ENCODE peak calls at places on chromosomes 2 and 18, in five cellular contexts. D is substantia nigra, G is left ventricle myocardium inferior, C is mesendoderm, S is heart right ventricle. F is an unnamed sample.

GRCh38 chr2:234544659-234545611 is 48.1 kb upstream of the ARL4C start:
- DNase-seq in D (peak), G (peak), C (peak), S (peak), F (peak)

GRCh38 chr2:1907849-1908533 is 163.7 kb upstream of the PXDN start:
- DNase-seq in D (no peak), G (no peak), C (no peak), S (no peak), F (no peak)

GRCh38 chr2:105879106-105879797 is 134.5 kb downstream of the NCK2 start:
- DNase-seq in D (no peak), G (no peak), C (no peak), S (no peak), F (no peak)

GRCh38 chr18:6284300-6284699 is 130.4 kb downstream of the L3MBTL4 start:
- DNase-seq in D (no peak), G (no peak), C (no peak), S (no peak), F (no peak)

GRCh38 chr2:102141915-102142828 is at the start of gene IL1R1:
- DNase-seq in D (no peak), G (peak), C (peak), S (peak), F (no peak)

GRCh38 chr2:97740590-97741182 is 27.3 kb downstream of the ZAP70 start:
- DNase-seq in D (peak), G (peak), C (peak), S (peak), F (no peak)

GRCh38 chr2:109066917-109067828 is 61.8 kb upstream of the SH3RF3 start:
- DNase-seq in D (no peak), G (no peak), C (peak), S (no peak), F (no peak)

GRCh38 chr2:223674998-223675609 is 72.9 kb upstream of the SCG2 start:
- DNase-seq in D (no peak), G (no peak), C (no peak), S (no peak), F (no peak)

GRCh38 chr18:70491734-70492348 is 203.0 kb downstream of the SOCS6 start:
- DNase-seq in D (peak), G (no peak), C (peak), S (no peak), F (peak)

GRCh38 chr18:56068030-56068671 is 480.2 kb upstream of the TCF4 start:
- DNase-seq in D (no peak), G (no peak), C (peak), S (no peak), F (no peak)

GRCh38 chr18:9902832-9903231 is 11.0 kb upstream of the VAPA start:
- DNase-seq in D (no peak), G (peak), C (no peak), S (peak), F (no peak)

GRCh38 chr2:240236217-240237111 is 96.0 kb upstream of the OTOS start:
- DNase-seq in D (no peak), G (peak), C (peak), S (peak), F (no peak)

GRCh38 chr18:44714376-44714775 is 33.7 kb downstream of the SETBP1 start:
- DNase-seq in D (no peak), G (no peak), C (no peak), S (no peak), F (no peak)

GRCh38 chr2:3312576-3313345 is 64.9 kb downstream of the EIPR1 start:
- DNase-seq in D (no peak), G (no peak), C (no peak), S (no peak), F (no peak)

GRCh38 chr2:241680827-241681599 is 5.6 kb downstream of the DTYMK start:
- DNase-seq in D (no peak), G (no peak), C (no peak), S (no peak), F (no peak)

GRCh38 chr2:42775186-42775585 is 11.3 kb upstream of the OXER1 start:
- DNase-seq in D (no peak), G (no peak), C (no peak), S (no peak), F (no peak)

GRCh38 chr2:193867454-193867853 is 1672.7 kb upstream of the TMEFF2 start:
- DNase-seq in D (no peak), G (no peak), C (no peak), S (no peak), F (no peak)

GRCh38 chr2:206020151-206020550 is 65.8 kb downstream of the INO80D start:
- DNase-seq in D (no peak), G (no peak), C (no peak), S (no peak), F (no peak)

GRCh38 chr2:65061146-65061909 is 5.1 kb downstream of the CEP68 start:
- DNase-seq in D (no peak), G (no peak), C (no peak), S (no peak), F (no peak)

GRCh38 chr2:164871404-164871803 is 29.8 kb upstream of the COBLL1 start:
- DNase-seq in D (no peak), G (no peak), C (no peak), S (no peak), F (no peak)

GRCh38 chr2:171952748-171953147 is 30.5 kb downstream of the HAT1 start:
- DNase-seq in D (no peak), G (no peak), C (no peak), S (no peak), F (no peak)

GRCh38 chr18:33959609-33960008 is 265.1 kb downstream of the NOL4 start:
- DNase-seq in D (no peak), G (no peak), C (peak), S (no peak), F (no peak)

GRCh38 chr2:23589220-23589647 is 204.3 kb downstream of the KLHL29 start:
- DNase-seq in D (no peak), G (no peak), C (no peak), S (no peak), F (no peak)

GRCh38 chr2:44135307-44135706 is 33.4 kb upstream of the PPM1B start:
- DNase-seq in D (no peak), G (no peak), C (peak), S (no peak), F (no peak)

GRCh38 chr2:224259831-224260230 is 142.1 kb downstream of the FAM124B start:
- DNase-seq in D (no peak), G (no peak), C (no peak), S (no peak), F (no peak)

GRCh38 chr2:10536569-10537133 is 88.5 kb upstream of the ODC1 start:
- DNase-seq in D (no peak), G (no peak), C (peak), S (no peak), F (no peak)

GRCh38 chr2:194819367-194819766 is 837.7 kb upstream of the SLC39A10 start:
- DNase-seq in D (no peak), G (no peak), C (peak), S (no peak), F (no peak)

GRCh38 chr2:29295843-29296242 is 180.6 kb downstream of the CLIP4 start:
- DNase-seq in D (no peak), G (no peak), C (peak), S (no peak), F (no peak)

GRCh38 chr18:36298113-36298701 is 694 bp downstream of the FHOD3 start:
- DNase-seq in D (no peak), G (no peak), C (peak), S (peak), F (no peak)

GRCh38 chr2:66428986-66429612 is 5.8 kb upstream of the MEIS1 start:
- DNase-seq in D (no peak), G (no peak), C (peak), S (no peak), F (no peak)

GRCh38 chr2:59008950-59009349 is 767.8 kb upstream of the FANCL start:
- DNase-seq in D (no peak), G (no peak), C (no peak), S (no peak), F (no peak)

GRCh38 chr18:76546282-76546572 is 51.2 kb upstream of the ZNF516 start:
- DNase-seq in D (no peak), G (no peak), C (no peak), S (no peak), F (no peak)

DNA sequence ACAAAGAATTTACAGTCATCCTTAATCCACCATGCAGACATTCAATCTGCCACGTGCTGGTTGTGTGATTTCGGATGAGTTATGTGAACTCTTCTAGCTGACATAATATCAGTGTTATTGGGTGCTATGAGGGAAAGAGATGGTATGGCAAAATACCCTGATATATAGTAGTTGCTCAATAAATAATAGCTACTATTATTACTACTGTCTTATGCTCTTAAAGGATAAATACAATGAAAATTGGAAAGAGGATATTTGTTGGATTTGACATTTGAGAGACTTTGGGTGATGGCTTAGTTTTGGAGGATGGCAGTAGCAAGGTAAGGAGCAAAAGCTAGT is 86.5 kb downstream of the MYO3B start:
- DNase-seq in D (no peak), G (no peak), C (no peak), S (no peak), F (no peak)
- H3K27ac ChIP-seq in D (no peak), G (no peak), C (peak), S (no peak), F (no peak)

DNA sequence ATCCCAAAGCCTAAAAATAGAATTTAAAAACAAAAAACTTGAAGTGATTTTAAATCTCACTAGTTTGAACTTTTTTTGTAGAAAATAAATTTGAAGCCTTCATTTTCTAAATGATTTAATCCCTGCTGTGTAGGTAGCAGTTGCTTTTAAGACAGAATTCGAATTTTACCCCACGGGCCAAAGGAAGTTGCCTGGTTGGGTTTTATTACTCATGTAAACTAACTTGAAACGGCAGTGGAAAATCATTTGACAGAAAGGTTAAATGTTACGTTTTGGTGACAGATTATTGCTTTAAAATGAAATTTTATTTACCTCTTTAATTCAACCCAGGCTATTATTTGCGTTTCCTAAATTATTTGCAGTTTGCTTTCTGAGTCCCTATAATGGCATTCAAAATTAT is 2.0 kb downstream of the MAPRE2 start:
- DNase-seq in D (no peak), G (no peak), C (no peak), S (no peak), F (no peak)
- H3K27ac ChIP-seq in D (no peak), G (peak), C (no peak), S (peak), F (peak)

DNA sequence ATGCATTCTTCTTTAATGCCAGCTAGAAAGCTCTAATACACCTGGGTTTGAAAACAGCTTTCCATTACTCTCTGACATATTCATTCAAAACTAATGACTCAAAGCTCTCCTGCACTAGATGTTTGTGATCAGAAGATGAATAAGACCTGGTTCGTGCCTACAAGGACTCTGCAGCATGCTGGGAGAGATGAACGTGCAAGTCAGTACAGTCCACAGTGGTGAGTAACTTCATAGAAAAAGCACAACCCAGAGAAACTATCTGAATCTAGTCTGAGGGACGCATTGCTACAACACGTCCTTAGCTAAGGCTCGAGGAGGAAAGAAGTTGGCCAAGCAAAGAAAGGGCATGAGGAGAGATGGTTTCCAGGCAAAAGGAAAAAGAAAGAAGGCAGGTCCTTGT is 234.3 kb downstream of the OSR1 start:
- DNase-seq in D (no peak), G (no peak), C (no peak), S (no peak), F (no peak)
- H3K27ac ChIP-seq in D (no peak), G (no peak), C (no peak), S (no peak), F (no peak)

GRCh38 chr2:229160984-229161383 is 110.1 kb downstream of the PID1 start:
- DNase-seq in D (no peak), G (no peak), C (no peak), S (no peak), F (no peak)
- H3K27ac ChIP-seq in D (no peak), G (no peak), C (no peak), S (no peak), F (no peak)

DNA sequence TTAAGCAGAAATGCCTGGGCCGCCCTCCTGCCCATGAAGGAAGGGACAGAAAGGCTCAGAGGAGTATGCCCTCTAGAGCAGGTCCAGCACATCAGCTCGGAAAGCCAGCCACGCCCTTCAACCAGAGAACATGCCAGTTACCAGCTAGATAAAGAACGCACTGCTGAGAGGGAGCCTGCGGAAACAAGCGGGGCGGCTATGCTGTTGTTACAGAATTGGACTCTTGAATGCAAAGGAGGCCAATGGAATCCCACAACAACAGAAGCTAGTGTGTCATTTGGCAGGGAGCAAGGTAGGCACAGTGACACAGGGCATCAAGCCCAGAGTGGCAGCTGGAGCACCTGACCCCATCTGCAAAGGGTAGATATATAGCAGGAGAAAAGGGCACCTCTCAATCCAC is 242.9 kb upstream of the ID2 start:
- DNase-seq in D (no peak), G (peak), C (no peak), S (peak), F (no peak)
- H3K27ac ChIP-seq in D (no peak), G (peak), C (no peak), S (no peak), F (no peak)

DNA sequence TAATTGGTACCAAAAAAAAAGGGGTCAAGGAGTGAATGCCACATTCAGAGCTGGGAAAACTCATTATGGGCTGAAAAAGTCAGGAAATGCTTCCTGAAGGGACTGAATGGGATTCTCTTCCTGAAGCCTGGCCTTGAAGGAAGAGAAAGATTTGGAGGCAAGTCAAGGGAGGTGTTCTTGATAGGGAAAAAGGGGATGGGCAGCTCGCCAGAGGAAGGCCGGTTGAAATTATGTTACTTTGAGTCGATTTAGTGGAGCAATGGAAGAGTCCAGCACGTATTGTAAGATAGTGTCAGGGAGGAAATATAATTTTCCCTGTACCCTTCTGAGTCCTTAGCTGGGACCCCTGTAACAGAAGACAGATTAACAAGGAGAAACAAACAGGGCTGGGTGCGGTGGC is 115.3 kb upstream of the STPG4 start:
- DNase-seq in D (no peak), G (no peak), C (no peak), S (no peak), F (no peak)
- H3K27ac ChIP-seq in D (no peak), G (peak), C (no peak), S (no peak), F (no peak)

DNA sequence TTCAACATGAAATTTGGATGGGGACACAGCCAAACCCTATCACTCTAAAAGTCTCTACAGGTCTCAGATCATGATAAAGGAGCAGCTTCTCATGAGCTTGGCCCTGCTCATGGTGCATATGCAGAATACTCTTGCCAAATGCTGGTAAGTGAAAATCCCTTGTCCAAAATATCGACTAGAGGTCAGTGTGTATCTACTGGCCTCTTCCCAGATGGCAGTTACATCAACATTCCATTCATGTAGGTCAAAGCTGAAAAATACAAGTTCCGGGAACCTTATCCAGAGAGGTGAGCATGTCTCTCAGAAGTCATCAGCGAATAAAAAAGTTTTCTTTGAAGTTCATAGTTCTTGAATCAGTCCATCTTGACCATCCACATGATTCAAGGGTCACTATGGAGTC is 7.6 kb upstream of the NT5C1B start:
- DNase-seq in D (no peak), G (no peak), C (no peak), S (no peak), F (no peak)
- H3K27ac ChIP-seq in D (no peak), G (no peak), C (no peak), S (no peak), F (no peak)

DNA sequence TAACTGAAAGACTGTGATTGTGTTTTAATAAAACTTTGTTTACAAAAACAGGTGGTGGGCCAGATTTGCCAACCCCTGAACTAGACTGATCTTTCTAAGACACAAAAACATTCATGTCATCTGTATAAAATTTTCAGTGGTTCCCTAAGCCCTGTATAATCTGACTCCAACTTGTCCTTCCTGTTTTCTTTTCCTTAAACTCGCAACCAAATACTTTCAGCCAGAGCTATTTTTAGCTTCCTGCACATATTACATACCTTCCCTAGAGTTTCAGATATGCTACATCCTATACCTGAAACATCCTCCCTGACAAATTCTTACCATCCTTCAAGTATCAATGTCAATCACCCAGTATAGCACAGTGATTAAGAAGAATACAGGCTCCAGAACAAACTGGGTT is 4.8 kb downstream of the GCFC2 start:
- DNase-seq in D (no peak), G (no peak), C (no peak), S (no peak), F (no peak)
- H3K27ac ChIP-seq in D (no peak), G (no peak), C (no peak), S (no peak), F (no peak)

DNA sequence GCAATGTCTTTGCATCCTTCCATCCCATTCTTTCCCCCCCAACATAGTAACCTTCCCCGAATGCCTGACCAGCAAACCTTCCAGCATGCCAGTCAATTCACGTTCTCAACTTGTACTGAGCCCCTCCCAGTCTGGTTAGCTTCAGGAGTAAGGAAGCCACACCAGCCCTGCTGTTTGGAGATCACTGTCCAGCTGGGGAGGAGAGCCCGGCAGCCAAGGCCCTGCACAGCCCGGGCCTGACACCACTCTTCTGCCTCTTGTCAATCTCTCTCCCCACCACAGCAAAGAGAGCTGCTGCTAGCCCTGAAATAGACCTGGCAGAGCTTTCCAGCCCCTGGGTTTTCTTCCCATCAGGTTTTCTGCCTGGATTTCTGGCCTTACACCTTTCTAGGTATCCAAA is 185.8 kb upstream of the ID2 start:
- DNase-seq in D (no peak), G (no peak), C (no peak), S (peak), F (no peak)
- H3K27ac ChIP-seq in D (no peak), G (peak), C (no peak), S (peak), F (no peak)